ENCODE peak calls at places on chromosomes 4 and X, in ten cellular contexts. K, Y, V, F, G, W, T, S, U and P are unnamed samples.
A peak's percentile ranks its signal among the peaks of the same experiment; 100 is the strongest.

GRCh38 chrX:148556498-148556897 is 56.1 kb downstream of the AFF2 start:
- DNase-seq in F (no peak), Y (no peak), W (no peak), U (no peak), V (no peak), T (no peak), G (no peak), S (no peak), K (no peak), P (no peak)

GRCh38 chrX:52933976-52934703 is 24.2 kb downstream of the FAM156A start:
- DNase-seq in W (no peak), S (no peak), V (no peak), Y (no peak), U (no peak), F (no peak), G (no peak), T (no peak), K (no peak), P (no peak)

GRCh38 chrX:155612312-155613224 is at the start of gene TMLHE:
- DNase-seq in T (peak; percentile 27), V (peak; percentile 46), S (peak; percentile 75), K (peak; percentile 73), W (peak; percentile 57), F (peak; percentile 6), Y (peak; percentile 59), G (peak; percentile 57), U (peak; percentile 44), P (no peak)

GRCh38 chr4:22932326-22932725 is 239.6 kb downstream of the GBA3 start:
- DNase-seq in V (no peak), T (no peak), W (no peak), K (no peak), F (no peak), S (no peak), U (no peak), G (no peak), Y (no peak), P (no peak)

GRCh38 chrX:2395261-2395850 is 105.4 kb downstream of the DHRSX start:
- DNase-seq in W (no peak), K (no peak), F (no peak), S (no peak), Y (no peak), U (no peak), V (no peak), G (no peak), T (no peak), P (no peak)

GRCh38 chrX:107935664-107936433 is 46.3 kb downstream of the TEX13B start:
- DNase-seq in V (no peak), W (no peak), G (peak; percentile 12), S (no peak), T (peak; percentile 13), Y (peak; percentile 65), F (peak; percentile 73), K (no peak), U (peak; percentile 77), P (no peak)

GRCh38 chr4:17447056-17447455 is 64.8 kb downstream of the QDPR start:
- DNase-seq in U (peak; percentile 5), V (no peak), T (no peak), K (no peak), W (no peak), F (no peak), S (no peak), G (peak; percentile 95), Y (no peak), P (no peak)

GRCh38 chr4:125760956-125761355 is 446.2 kb downstream of the FAT4 start:
- DNase-seq in K (no peak), T (no peak), W (no peak), Y (no peak), G (no peak), V (no peak), F (no peak), U (no peak), S (no peak), P (no peak)

GRCh38 chr4:94827481-94828110 is 69.8 kb downstream of the BMPR1B start:
- DNase-seq in G (peak; percentile 86), U (peak; percentile 97), S (no peak), Y (no peak), F (peak; percentile 70), W (peak; percentile 71), K (no peak), V (peak; percentile 28), T (no peak), P (no peak)

GRCh38 chr4:128060130-128060619 is 937 bp upstream of the LARP1B start:
- DNase-seq in F (no peak), S (no peak), G (no peak), V (no peak), K (no peak), Y (no peak), W (peak; percentile 7), T (no peak), U (peak; percentile 6), P (no peak)

GRCh38 chr4:2797545-2798305 is 4.8 kb downstream of the SH3BP2 start:
- DNase-seq in S (peak; percentile 60), K (peak; percentile 37), W (no peak), T (peak; percentile 50), V (no peak), F (no peak), G (no peak), U (no peak), Y (no peak), P (no peak)

GRCh38 chrX:119003462-119003861 is 29.0 kb downstream of the LONRF3 start:
- DNase-seq in V (no peak), K (no peak), F (no peak), W (no peak), T (no peak), Y (no peak), S (no peak), G (no peak), U (no peak), P (no peak)

GRCh38 chr4:40046311-40046980 is 10.2 kb upstream of the N4BP2 start:
- DNase-seq in S (no peak), U (peak; percentile 50), V (peak; percentile 26), W (peak; percentile 46), K (no peak), F (no peak), G (peak; percentile 82), T (no peak), Y (no peak), P (no peak)

GRCh38 chr4:86991998-86992397 is 57.2 kb downstream of the AFF1 start:
- DNase-seq in S (no peak), U (no peak), W (no peak), Y (no peak), G (no peak), F (no peak), K (no peak), V (no peak), T (no peak), P (no peak)

GRCh38 chrX:20143111-20143510 is 1.5 kb upstream of the EIF1AX start:
- DNase-seq in F (no peak), K (no peak), W (no peak), G (no peak), T (no peak), Y (no peak), U (no peak), S (no peak), V (no peak), P (no peak)

GRCh38 chr4:148095346-148095923 is 346.8 kb downstream of the NR3C2 start:
- DNase-seq in U (no peak), K (no peak), S (no peak), V (no peak), W (no peak), T (no peak), F (no peak), Y (no peak), G (no peak), P (no peak)

GRCh38 chrX:39304746-39305145 is 503.5 kb downstream of the MID1IP1 start:
- DNase-seq in U (no peak), W (no peak), Y (no peak), S (no peak), V (no peak), K (no peak), F (no peak), T (no peak), G (no peak), P (no peak)

GRCh38 chrX:56233100-56233499 is 944 bp downstream of the KLF8 start:
- DNase-seq in W (no peak), S (no peak), Y (peak; percentile 26), U (peak; percentile 13), V (no peak), T (no peak), K (no peak), G (no peak), F (no peak), P (no peak)

GRCh38 chrX:129961180-129962083 is 21.0 kb upstream of the BCORL1 start:
- DNase-seq in V (peak; percentile 54), U (peak; percentile 60), T (peak; percentile 38), W (no peak), S (peak; percentile 71), F (no peak), Y (peak; percentile 82), G (peak; percentile 20), K (peak; percentile 44), P (no peak)

GRCh38 chr4:77342170-77342810 is 185.3 kb downstream of the CCNG2 start:
- DNase-seq in T (no peak), K (no peak), Y (peak; percentile 55), W (no peak), G (peak; percentile 2), V (no peak), F (no peak), S (no peak), U (no peak), P (no peak)

GRCh38 chr4:154854362-154854761 is 73.3 kb downstream of the RBM46 start:
- DNase-seq in V (no peak), W (no peak), Y (no peak), G (no peak), K (no peak), S (no peak), U (peak; percentile 40), T (no peak), F (peak; percentile 23), P (no peak)
- TF ChIP-seq CTCF in V (peak; percentile 40), W (peak; percentile 28), Y (peak; percentile 70), G (no peak), K (no peak), S (no peak), U (peak; percentile 48), T (no peak), F (peak; percentile 19), P (no peak)

GRCh38 chrX:36897690-36898089 is 110.5 kb upstream of the FAM47C start:
- DNase-seq in F (no peak), G (no peak), U (no peak), S (no peak), T (no peak), K (no peak), Y (no peak), V (no peak), W (no peak), P (no peak)

GRCh38 chrX:36898301-36898700 is 109.9 kb upstream of the FAM47C start:
- DNase-seq in V (no peak), Y (no peak), U (peak; percentile 13), S (no peak), K (no peak), F (no peak), G (no peak), W (peak; percentile 0), T (no peak), P (no peak)
- TF ChIP-seq CTCF in V (peak; percentile 21), Y (peak; percentile 65), U (peak; percentile 50), S (peak; percentile 18), K (no peak), F (peak; percentile 9), G (no peak), W (peak; percentile 30), T (no peak), P (no peak)

GRCh38 chr4:21806991-21807390 is 141.6 kb downstream of the KCNIP4 start:
- DNase-seq in F (no peak), K (no peak), S (no peak), W (no peak), G (no peak), Y (no peak), U (no peak), T (no peak), V (no peak), P (no peak)
- TF ChIP-seq CTCF in F (no peak), K (no peak), S (no peak), W (no peak), G (no peak), Y (no peak), U (no peak), T (no peak), V (no peak), P (no peak)

GRCh38 chr4:143254479-143255216 is 69.9 kb downstream of the USP38 start:
- DNase-seq in U (no peak), W (no peak), K (no peak), F (no peak), T (no peak), V (no peak), G (no peak), S (no peak), Y (peak; percentile 76), P (no peak)
- TF ChIP-seq CTCF in U (no peak), W (no peak), K (no peak), F (no peak), T (no peak), V (no peak), G (no peak), S (no peak), Y (peak; percentile 56), P (no peak)